ENCODE peak calls at places on chromosome 2, in nine cellular contexts. One of them, this sample, is unnamed.

GRCh38 chr2:49248506-49248905 is 94.2 kb upstream of the FSHR start:
- DNase-seq in stomach: no peak
- DNase-seq in heart right ventricle: no peak
- DNase-seq in occipital lobe: no peak
- DNase-seq in Right ventricle myocardium superior: no peak
- DNase-seq in fibroblast of lung: peak; percentile 97
- DNase-seq in T follicular helper cell: no peak
- DNase-seq in trophoblast cell: peak; percentile 76
- DNase-seq in anterior cingulate cortex: no peak
- DNase-seq in this sample: no peak

GRCh38 chr2:215961981-215962380 is 51.4 kb downstream of the MREG start:
- DNase-seq in stomach: no peak
- DNase-seq in heart right ventricle: no peak
- DNase-seq in occipital lobe: no peak
- DNase-seq in Right ventricle myocardium superior: no peak
- DNase-seq in fibroblast of lung: no peak
- DNase-seq in T follicular helper cell: no peak
- DNase-seq in trophoblast cell: no peak
- DNase-seq in anterior cingulate cortex: no peak
- DNase-seq in this sample: no peak

GRCh38 chr2:127043367-127044164 is 63.4 kb downstream of the BIN1 start:
- DNase-seq in stomach: peak; percentile 24
- DNase-seq in heart right ventricle: no peak
- DNase-seq in occipital lobe: no peak
- DNase-seq in Right ventricle myocardium superior: no peak
- DNase-seq in fibroblast of lung: no peak
- DNase-seq in T follicular helper cell: no peak
- DNase-seq in trophoblast cell: peak; percentile 35
- DNase-seq in anterior cingulate cortex: no peak
- DNase-seq in this sample: no peak

GRCh38 chr2:81077396-81077795 is 772.8 kb upstream of the LRRTM1 start:
- DNase-seq in stomach: no peak
- DNase-seq in heart right ventricle: no peak
- DNase-seq in occipital lobe: no peak
- DNase-seq in Right ventricle myocardium superior: no peak
- DNase-seq in fibroblast of lung: no peak
- DNase-seq in T follicular helper cell: no peak
- DNase-seq in trophoblast cell: no peak
- DNase-seq in anterior cingulate cortex: no peak
- DNase-seq in this sample: no peak

GRCh38 chr2:192044496-192044895 is 150.2 kb downstream of the TMEFF2 start:
- DNase-seq in stomach: no peak
- DNase-seq in heart right ventricle: no peak
- DNase-seq in occipital lobe: no peak
- DNase-seq in Right ventricle myocardium superior: no peak
- DNase-seq in fibroblast of lung: no peak
- DNase-seq in T follicular helper cell: no peak
- DNase-seq in trophoblast cell: no peak
- DNase-seq in anterior cingulate cortex: no peak
- DNase-seq in this sample: no peak

GRCh38 chr2:136281281-136282117 is 163.6 kb upstream of the CXCR4 start:
- DNase-seq in stomach: no peak
- DNase-seq in heart right ventricle: no peak
- DNase-seq in occipital lobe: no peak
- DNase-seq in Right ventricle myocardium superior: no peak
- DNase-seq in fibroblast of lung: no peak
- DNase-seq in T follicular helper cell: peak; percentile 20
- DNase-seq in trophoblast cell: no peak
- DNase-seq in anterior cingulate cortex: no peak
- DNase-seq in this sample: no peak

GRCh38 chr2:187567126-187567525 is 12.9 kb upstream of the TFPI start:
- DNase-seq in stomach: no peak
- DNase-seq in heart right ventricle: no peak
- DNase-seq in occipital lobe: no peak
- DNase-seq in Right ventricle myocardium superior: no peak
- DNase-seq in fibroblast of lung: no peak
- DNase-seq in T follicular helper cell: no peak
- DNase-seq in trophoblast cell: no peak
- DNase-seq in anterior cingulate cortex: no peak
- DNase-seq in this sample: no peak

GRCh38 chr2:236715511-236715961 is 145.9 kb downstream of the ACKR3 start:
- DNase-seq in stomach: no peak
- DNase-seq in heart right ventricle: no peak
- DNase-seq in occipital lobe: peak; percentile 12
- DNase-seq in Right ventricle myocardium superior: no peak
- DNase-seq in fibroblast of lung: peak; percentile 34
- DNase-seq in T follicular helper cell: no peak
- DNase-seq in trophoblast cell: no peak
- DNase-seq in anterior cingulate cortex: peak; percentile 16
- DNase-seq in this sample: no peak

GRCh38 chr2:42105330-42106256 is 57.8 kb downstream of the PKDCC start:
- DNase-seq in stomach: peak; percentile 45
- DNase-seq in heart right ventricle: no peak
- DNase-seq in occipital lobe: no peak
- DNase-seq in Right ventricle myocardium superior: no peak
- DNase-seq in fibroblast of lung: no peak
- DNase-seq in T follicular helper cell: peak; percentile 76
- DNase-seq in trophoblast cell: no peak
- DNase-seq in anterior cingulate cortex: no peak
- DNase-seq in this sample: peak; percentile 87

GRCh38 chr2:96154506-96155380 is 9.5 kb upstream of the DUSP2 start:
- DNase-seq in stomach: no peak
- DNase-seq in heart right ventricle: no peak
- DNase-seq in occipital lobe: no peak
- DNase-seq in Right ventricle myocardium superior: peak; percentile 30
- DNase-seq in fibroblast of lung: no peak
- DNase-seq in T follicular helper cell: no peak
- DNase-seq in trophoblast cell: no peak
- DNase-seq in anterior cingulate cortex: no peak
- DNase-seq in this sample: no peak

GRCh38 chr2:36455011-36455410 is 99.4 kb downstream of the CRIM1 start:
- DNase-seq in stomach: no peak
- DNase-seq in heart right ventricle: no peak
- DNase-seq in occipital lobe: no peak
- DNase-seq in Right ventricle myocardium superior: no peak
- DNase-seq in fibroblast of lung: no peak
- DNase-seq in T follicular helper cell: no peak
- DNase-seq in trophoblast cell: no peak
- DNase-seq in anterior cingulate cortex: no peak
- DNase-seq in this sample: no peak

GRCh38 chr2:151162185-151162584 is 99.5 kb downstream of the RBM43 start:
- DNase-seq in stomach: no peak
- DNase-seq in heart right ventricle: no peak
- DNase-seq in occipital lobe: no peak
- DNase-seq in Right ventricle myocardium superior: no peak
- DNase-seq in fibroblast of lung: peak; percentile 37
- DNase-seq in T follicular helper cell: no peak
- DNase-seq in trophoblast cell: no peak
- DNase-seq in anterior cingulate cortex: no peak
- DNase-seq in this sample: no peak

GRCh38 chr2:171389780-171390179 is 44.0 kb downstream of the METTL8 start:
- DNase-seq in stomach: no peak
- DNase-seq in heart right ventricle: no peak
- DNase-seq in occipital lobe: no peak
- DNase-seq in Right ventricle myocardium superior: no peak
- DNase-seq in fibroblast of lung: no peak
- DNase-seq in T follicular helper cell: no peak
- DNase-seq in trophoblast cell: no peak
- DNase-seq in anterior cingulate cortex: no peak
- DNase-seq in this sample: no peak

GRCh38 chr2:48883661-48884060 is 128.1 kb upstream of the LHCGR start:
- DNase-seq in stomach: no peak
- DNase-seq in heart right ventricle: no peak
- DNase-seq in occipital lobe: no peak
- DNase-seq in Right ventricle myocardium superior: no peak
- DNase-seq in fibroblast of lung: peak; percentile 69
- DNase-seq in T follicular helper cell: no peak
- DNase-seq in trophoblast cell: no peak
- DNase-seq in anterior cingulate cortex: no peak
- DNase-seq in this sample: no peak

GRCh38 chr2:136582631-136583205 is 182.6 kb upstream of the THSD7B start:
- DNase-seq in stomach: no peak
- DNase-seq in heart right ventricle: peak; percentile 9
- DNase-seq in occipital lobe: no peak
- DNase-seq in Right ventricle myocardium superior: no peak
- DNase-seq in fibroblast of lung: peak; percentile 1
- DNase-seq in T follicular helper cell: no peak
- DNase-seq in trophoblast cell: peak; percentile 52
- DNase-seq in anterior cingulate cortex: no peak
- DNase-seq in this sample: no peak

GRCh38 chr2:195694553-195694952 is 37.5 kb downstream of the SLC39A10 start:
- DNase-seq in stomach: no peak
- DNase-seq in heart right ventricle: no peak
- DNase-seq in occipital lobe: no peak
- DNase-seq in Right ventricle myocardium superior: no peak
- DNase-seq in fibroblast of lung: no peak
- DNase-seq in T follicular helper cell: no peak
- DNase-seq in trophoblast cell: no peak
- DNase-seq in anterior cingulate cortex: no peak
- DNase-seq in this sample: no peak

GRCh38 chr2:1803217-1804115 is 59.2 kb upstream of the PXDN start:
- DNase-seq in stomach: no peak
- DNase-seq in heart right ventricle: no peak
- DNase-seq in occipital lobe: no peak
- DNase-seq in Right ventricle myocardium superior: no peak
- DNase-seq in fibroblast of lung: peak; percentile 23
- DNase-seq in T follicular helper cell: no peak
- DNase-seq in trophoblast cell: peak; percentile 84
- DNase-seq in anterior cingulate cortex: no peak
- DNase-seq in this sample: no peak

GRCh38 chr2:2646312-2647051 is 315.4 kb upstream of the MYT1L start:
- DNase-seq in stomach: no peak
- DNase-seq in heart right ventricle: no peak
- DNase-seq in occipital lobe: no peak
- DNase-seq in Right ventricle myocardium superior: no peak
- DNase-seq in fibroblast of lung: no peak
- DNase-seq in T follicular helper cell: no peak
- DNase-seq in trophoblast cell: no peak
- DNase-seq in anterior cingulate cortex: no peak
- DNase-seq in this sample: no peak

GRCh38 chr2:49840428-49840975 is 686.2 kb upstream of the FSHR start:
- DNase-seq in stomach: no peak
- DNase-seq in heart right ventricle: no peak
- DNase-seq in occipital lobe: no peak
- DNase-seq in Right ventricle myocardium superior: no peak
- DNase-seq in fibroblast of lung: no peak
- DNase-seq in T follicular helper cell: no peak
- DNase-seq in trophoblast cell: no peak
- DNase-seq in anterior cingulate cortex: no peak
- DNase-seq in this sample: no peak

This sample was measured in CD14-positive monocyte.